ENCODE peak calls at places on chromosomes 12 and 14, in four cellular contexts. One of them, this sample, is unnamed.

GRCh38 chr12:132795847-132796246 is 32.8 kb downstream of the GOLGA3 start:
- DNase-seq in K562: no peak
- DNase-seq in HepG2: no peak
- DNase-seq in WTC11: no peak
- DNase-seq in this sample: no peak

GRCh38 chr12:65495233-65495632 is 216.8 kb downstream of the MSRB3 start:
- DNase-seq in HepG2: peak
- DNase-seq in K562: no peak
- DNase-seq in WTC11: no peak
- DNase-seq in this sample: no peak

GRCh38 chr14:86892167-86892956 is 1100.6 kb downstream of the GALC start:
- DNase-seq in WTC11: no peak
- DNase-seq in HepG2: peak
- DNase-seq in K562: no peak
- DNase-seq in this sample: no peak

GRCh38 chr12:125357561-125357960 is 292.3 kb downstream of the AACS start:
- DNase-seq in WTC11: no peak
- DNase-seq in HepG2: no peak
- DNase-seq in K562: no peak
- DNase-seq in this sample: no peak

GRCh38 chr14:85296466-85297210 is 233.3 kb upstream of the FLRT2 start:
- DNase-seq in K562: no peak
- DNase-seq in HepG2: no peak
- DNase-seq in WTC11: no peak
- DNase-seq in this sample: no peak

GRCh38 chr12:92762773-92763172 is 60.0 kb downstream of the PLEKHG7 start:
- DNase-seq in K562: no peak
- DNase-seq in WTC11: no peak
- DNase-seq in HepG2: no peak
- DNase-seq in this sample: no peak

GRCh38 chr14:79265366-79265765 is 945.9 kb downstream of the DIO2 start:
- DNase-seq in K562: no peak
- DNase-seq in WTC11: no peak
- DNase-seq in HepG2: no peak
- DNase-seq in this sample: no peak

GRCh38 chr14:74474376-74474775 is 18.7 kb downstream of the NPC2 start:
- DNase-seq in HepG2: no peak
- DNase-seq in WTC11: no peak
- DNase-seq in K562: no peak
- DNase-seq in this sample: no peak

GRCh38 chr12:58395056-58395455 is 453.7 kb downstream of the ATP23 start:
- DNase-seq in K562: no peak
- DNase-seq in WTC11: no peak
- DNase-seq in HepG2: no peak
- DNase-seq in this sample: no peak

GRCh38 chr14:94571950-94572349 is 9.3 kb upstream of the SERPINA5 start:
- DNase-seq in HepG2: peak
- DNase-seq in WTC11: no peak
- DNase-seq in K562: no peak
- DNase-seq in this sample: no peak

GRCh38 chr12:26121841-26122680 is 2.8 kb downstream of the BHLHE41 start:
- DNase-seq in WTC11: peak
- DNase-seq in HepG2: no peak
- DNase-seq in K562: peak
- DNase-seq in this sample: peak

GRCh38 chr14:81834308-81834707 is 300.7 kb upstream of the SEL1L start:
- DNase-seq in WTC11: no peak
- DNase-seq in K562: no peak
- DNase-seq in HepG2: no peak
- DNase-seq in this sample: no peak

GRCh38 chr12:19575307-19576243 is 136.3 kb downstream of the AEBP2 start:
- DNase-seq in HepG2: peak
- DNase-seq in K562: peak
- DNase-seq in WTC11: no peak
- DNase-seq in this sample: peak

GRCh38 chr14:102849522-102850379 is 72.5 kb downstream of the TRAF3 start:
- DNase-seq in K562: peak
- DNase-seq in HepG2: no peak
- DNase-seq in WTC11: no peak
- DNase-seq in this sample: no peak

GRCh38 chr14:87231336-87232026 is 761.5 kb downstream of the GALC start:
- DNase-seq in K562: no peak
- DNase-seq in HepG2: no peak
- DNase-seq in WTC11: no peak
- DNase-seq in this sample: no peak

GRCh38 chr14:69376439-69376838 is 21.7 kb downstream of the ERH start:
- DNase-seq in K562: no peak
- DNase-seq in HepG2: peak
- DNase-seq in WTC11: no peak
- DNase-seq in this sample: no peak

GRCh38 chr14:63897706-63898105 is 44.9 kb downstream of the SYNE2 start:
- DNase-seq in HepG2: no peak
- DNase-seq in K562: no peak
- DNase-seq in WTC11: no peak
- DNase-seq in this sample: no peak

GRCh38 chr14:75213172-75213571 is 36.8 kb upstream of the TMED10 start:
- DNase-seq in WTC11: no peak
- DNase-seq in K562: no peak
- DNase-seq in HepG2: no peak
- DNase-seq in this sample: no peak

GRCh38 chr14:60862283-60862682 is 118.6 kb downstream of the TRMT5 start:
- DNase-seq in HepG2: no peak
- DNase-seq in K562: no peak
- DNase-seq in WTC11: no peak
- DNase-seq in this sample: no peak
- TF ChIP-seq ELF4 in HepG2: no peak
- TF ChIP-seq ELF4 in K562: no peak
- TF ChIP-seq ELF4 in WTC11: no peak
- TF ChIP-seq ELF4 in this sample: no peak

GRCh38 chr14:45891417-45892080 is 638.5 kb upstream of the MIS18BP1 start:
- DNase-seq in HepG2: no peak
- DNase-seq in WTC11: peak
- DNase-seq in K562: no peak
- DNase-seq in this sample: peak
- TF ChIP-seq ELF4 in HepG2: no peak
- TF ChIP-seq ELF4 in WTC11: no peak
- TF ChIP-seq ELF4 in K562: no peak
- TF ChIP-seq ELF4 in this sample: no peak

DNA sequence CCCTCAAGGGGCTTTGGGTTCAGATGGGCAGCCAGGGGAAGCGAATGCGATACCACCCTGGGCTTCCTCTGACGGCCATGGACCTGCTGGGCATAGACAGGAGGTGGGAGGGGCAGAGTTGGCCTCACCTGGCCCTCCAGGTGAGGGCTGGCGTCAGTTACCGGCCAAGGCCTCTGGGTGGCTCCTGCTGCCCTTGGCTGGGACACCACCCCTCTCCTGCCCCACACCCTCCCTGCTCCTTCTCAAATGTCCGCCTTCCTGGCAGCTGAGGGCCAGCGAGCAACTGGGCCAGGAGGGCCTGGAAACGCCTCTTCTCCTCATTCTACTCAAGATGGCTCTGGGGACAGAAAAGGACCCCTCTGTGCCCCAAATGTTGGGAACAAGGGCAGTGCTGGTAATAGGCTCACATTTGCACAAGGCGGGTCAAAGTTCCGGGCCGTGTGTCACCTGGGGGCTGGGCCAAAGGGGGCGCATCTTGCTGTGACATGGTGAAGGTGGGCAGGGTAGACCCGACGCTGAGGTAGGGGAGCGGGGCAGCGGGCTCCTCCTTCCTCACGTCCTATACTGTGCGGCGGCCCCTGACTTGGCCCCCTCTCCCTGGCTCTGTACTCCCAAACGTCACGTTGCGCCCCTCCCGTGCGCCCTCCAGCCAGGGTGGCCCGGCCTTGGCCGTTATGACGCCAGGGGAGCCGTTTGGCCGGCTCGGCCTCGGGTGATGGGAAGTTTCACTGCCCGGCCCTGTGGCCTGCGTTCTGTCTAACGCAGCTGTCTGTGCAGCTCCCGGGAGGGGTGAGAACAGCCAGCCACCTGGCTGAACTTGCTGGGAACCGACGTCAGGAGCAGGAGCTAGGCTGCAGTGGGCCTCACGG is 18.1 kb upstream of the DLK1 start:
- DNase-seq in K562: no peak
- DNase-seq in WTC11: peak
- DNase-seq in HepG2: peak
- DNase-seq in this sample: no peak
- TF ChIP-seq ELF4 in K562: no peak
- TF ChIP-seq ELF4 in WTC11: no peak
- TF ChIP-seq ELF4 in HepG2: no peak
- TF ChIP-seq ELF4 in this sample: no peak

GRCh38 chr12:122939151-122939550 is 27.1 kb downstream of the ABCB9 start:
- DNase-seq in WTC11: no peak
- DNase-seq in HepG2: no peak
- DNase-seq in K562: no peak
- DNase-seq in this sample: no peak

GRCh38 chr12:122942609-122943008 is 23.7 kb downstream of the ABCB9 start:
- DNase-seq in WTC11: no peak
- DNase-seq in K562: no peak
- DNase-seq in HepG2: peak
- DNase-seq in this sample: no peak

GRCh38 chr12:122934722-122935121 is 31.5 kb downstream of the ABCB9 start:
- DNase-seq in HepG2: no peak
- DNase-seq in K562: no peak
- DNase-seq in WTC11: no peak
- DNase-seq in this sample: no peak

GRCh38 chr12:122935318-122935717 is 30.9 kb downstream of the ABCB9 start:
- DNase-seq in HepG2: no peak
- DNase-seq in WTC11: no peak
- DNase-seq in K562: peak
- DNase-seq in this sample: no peak

DNA sequence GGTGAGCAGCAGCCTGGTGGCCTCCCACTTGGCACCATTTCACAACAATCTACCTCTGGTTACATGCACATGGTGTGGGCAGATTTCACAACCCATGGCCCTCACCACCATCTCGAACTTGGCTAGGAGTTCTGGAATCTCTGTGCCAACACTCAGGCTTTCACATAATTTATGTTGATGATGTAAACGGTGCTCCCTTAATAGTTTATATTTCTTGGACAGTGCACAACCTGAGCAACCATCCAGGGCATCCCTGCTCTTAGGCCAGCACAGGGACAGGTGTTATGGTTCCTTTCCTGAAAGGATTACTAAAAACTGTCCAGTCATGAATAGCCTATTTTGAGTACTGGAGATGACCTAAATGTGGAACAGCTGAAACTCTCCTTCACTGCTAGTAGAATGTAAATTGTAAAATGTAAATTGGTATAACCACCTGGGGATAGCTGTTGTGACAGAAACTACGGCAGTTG is 28.6 kb downstream of the ABCB9 start:
- DNase-seq in K562: no peak
- DNase-seq in HepG2: no peak
- DNase-seq in WTC11: no peak
- DNase-seq in this sample: no peak
- TF ChIP-seq ELF4 in K562: no peak
- TF ChIP-seq ELF4 in HepG2: no peak
- TF ChIP-seq ELF4 in WTC11: no peak
- TF ChIP-seq ELF4 in this sample: no peak

GRCh38 chr12:21677622-21678277 is 20.1 kb upstream of the LDHB start:
- DNase-seq in WTC11: no peak
- DNase-seq in HepG2: no peak
- DNase-seq in K562: no peak
- DNase-seq in this sample: no peak
- TF ChIP-seq ELF4 in WTC11: no peak
- TF ChIP-seq ELF4 in HepG2: no peak
- TF ChIP-seq ELF4 in K562: no peak
- TF ChIP-seq ELF4 in this sample: no peak

GRCh38 chr12:2722806-2723205 is 72.0 kb upstream of the FKBP4 start:
- DNase-seq in K562: no peak
- DNase-seq in HepG2: no peak
- DNase-seq in WTC11: no peak
- DNase-seq in this sample: no peak
- TF ChIP-seq ELF4 in K562: no peak
- TF ChIP-seq ELF4 in HepG2: no peak
- TF ChIP-seq ELF4 in WTC11: no peak
- TF ChIP-seq ELF4 in this sample: no peak